ENCODE peak calls at places on chromosomes 2 and 18, in ten cellular contexts. G, B, J, P, Q, V, X, R, M and D are unnamed samples. For H3K4me1, the result is how much of the 10 kb centered on the place peaks cover.

GRCh38 chr2:197383825-197384224 is 51.0 kb downstream of the SF3B1 start:
- DNase-seq in X (no peak), B (no peak), R (no peak), V (no peak), P (no peak), Q (no peak), M (no peak), G (no peak), J (peak), D (no peak)

GRCh38 chr18:12811191-12811950 is 72.7 kb downstream of the PTPN2 start:
- DNase-seq in V (no peak), J (no peak), M (peak), P (no peak), B (no peak), R (peak), Q (no peak), G (no peak), X (no peak), D (no peak)

GRCh38 chr18:519019-519879 is 18.7 kb upstream of the COLEC12 start:
- DNase-seq in Q (no peak), R (no peak), G (peak), X (peak), M (peak), J (peak), V (peak), P (peak), B (peak), D (peak)

GRCh38 chr2:48600204-48600813 is 17.3 kb upstream of the GTF2A1L start:
- DNase-seq in R (no peak), X (no peak), B (peak), J (peak), Q (no peak), P (peak), V (no peak), G (no peak), M (peak), D (no peak)

GRCh38 chr2:47771211-47771610 is 11.7 kb upstream of the MSH6 start:
- DNase-seq in B (peak), M (peak), J (peak), X (no peak), Q (no peak), R (peak), P (peak), G (no peak), V (peak), D (no peak)

GRCh38 chr2:28615691-28616090 is 119.8 kb downstream of the PLB1 start:
- DNase-seq in Q (no peak), X (no peak), R (no peak), J (no peak), V (no peak), M (no peak), B (no peak), P (no peak), G (no peak), D (no peak)

GRCh38 chr18:40414155-40414754 is 1540.8 kb upstream of the PIK3C3 start:
- DNase-seq in G (no peak), R (no peak), M (peak), J (no peak), B (no peak), V (no peak), Q (no peak), X (no peak), P (no peak), D (no peak)

GRCh38 chr2:218256612-218257350 is 4.0 kb upstream of the GPBAR1 start:
- DNase-seq in V (no peak), X (no peak), M (no peak), B (no peak), R (no peak), G (peak), Q (peak), J (no peak), P (no peak), D (no peak)

GRCh38 chr2:53500181-53500580 is 267.4 kb upstream of the CHAC2 start:
- DNase-seq in X (no peak), P (no peak), G (no peak), J (no peak), Q (no peak), M (peak), R (no peak), V (no peak), B (no peak), D (no peak)

GRCh38 chr2:77270433-77270832 is 251.7 kb downstream of the LRRTM4 start:
- DNase-seq in P (no peak), G (no peak), Q (no peak), M (no peak), X (no peak), J (no peak), B (no peak), R (no peak), V (no peak), D (no peak)

GRCh38 chr18:23058746-23059440 is 76.4 kb upstream of the CABLES1 start:
- DNase-seq in J (no peak), Q (no peak), X (no peak), M (peak), R (no peak), V (no peak), G (no peak), B (no peak), P (no peak), D (no peak)

GRCh38 chr2:42028571-42029148 is 19.2 kb upstream of the PKDCC start:
- DNase-seq in R (no peak), X (no peak), G (no peak), B (no peak), P (no peak), Q (no peak), M (no peak), J (no peak), V (no peak), D (no peak)
- H3K4me1 ChIP-seq in R (under half), X (under half), G (under half), B (under half), P (under half), Q (under half), M (under half), J (under half), V (under half), D (under half)

GRCh38 chr2:140242889-140243288 is 1462.7 kb upstream of the NXPH2 start:
- DNase-seq in M (no peak), V (no peak), Q (no peak), X (no peak), R (no peak), P (no peak), B (no peak), J (no peak), G (no peak), D (no peak)
- TF ChIP-seq POLR2A in M (no peak), V (no peak), Q (no peak), X (no peak), R (no peak), P (no peak), B (no peak), J (no peak), G (no peak), D (no peak)

DNA sequence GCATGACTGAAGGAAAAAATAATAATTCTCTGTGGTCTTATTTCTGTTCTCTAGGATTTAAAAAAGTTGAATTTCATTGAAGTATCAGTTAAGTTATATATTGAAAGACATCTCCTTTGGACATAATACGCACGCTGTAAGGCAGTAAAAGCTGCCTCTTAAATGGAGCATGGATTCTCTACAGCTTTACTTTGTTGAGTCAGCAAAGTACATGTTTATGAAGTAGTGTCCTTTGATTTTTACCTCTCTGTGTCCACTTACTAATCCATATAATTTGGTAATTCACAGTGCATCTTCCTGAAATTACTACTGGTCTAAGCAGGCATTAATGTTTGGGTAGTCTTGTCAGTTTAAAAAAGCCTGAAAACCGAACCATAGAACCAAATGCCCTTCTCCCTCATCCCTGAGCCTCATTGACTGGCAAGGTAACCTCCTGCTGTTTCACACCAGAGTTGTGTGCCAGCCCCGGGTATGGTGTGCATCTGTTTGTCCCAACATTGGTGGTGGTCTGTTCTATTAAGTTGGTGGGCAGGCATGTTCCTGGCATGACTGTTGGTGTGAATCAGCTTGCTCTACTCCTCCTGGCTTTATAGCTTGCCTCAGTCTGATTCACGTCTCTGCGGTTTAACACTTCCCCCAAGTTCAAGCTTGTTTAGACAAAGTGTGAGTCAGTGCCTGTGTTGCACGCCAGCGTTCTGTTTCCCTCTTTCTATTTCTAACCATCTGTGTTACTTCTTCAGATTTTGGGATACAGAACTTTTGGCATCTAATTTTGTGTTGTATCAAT is 71.0 kb upstream of the ITM2C start:
- DNase-seq in Q (peak), B (peak), J (no peak), V (peak), X (peak), P (peak), G (peak), M (peak), R (peak), D (peak)
- H3K4me1 ChIP-seq in Q (under half), B (under half), J (under half), V (under half), X (under half), P (under half), G (under half), M (under half), R (under half), D (under half)

DNA sequence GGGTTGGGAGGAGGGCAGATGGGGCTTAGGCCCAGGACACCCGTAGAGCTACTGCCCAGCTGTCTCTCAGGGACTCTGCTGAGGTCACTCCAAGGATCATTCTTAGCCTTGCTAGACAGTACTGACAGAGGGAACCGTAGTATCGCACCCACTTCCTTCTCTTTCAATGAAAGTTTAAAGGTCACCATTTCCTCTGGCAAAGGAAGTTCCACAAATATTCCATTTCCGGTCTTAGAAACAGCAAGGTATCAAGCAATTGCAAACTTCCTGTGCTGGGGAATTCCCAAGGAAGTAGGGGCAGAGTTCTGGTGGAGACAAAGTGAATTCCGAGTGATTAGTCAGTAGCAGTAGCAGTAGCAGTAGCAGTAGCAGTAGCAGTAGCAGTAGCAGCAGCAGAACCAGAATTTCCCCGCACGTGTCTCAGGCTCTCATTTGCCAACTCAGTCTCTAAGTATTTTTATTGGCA is 24.7 kb downstream of the IL1B start:
- DNase-seq in X (no peak), J (no peak), B (no peak), Q (no peak), P (peak), V (peak), G (no peak), R (no peak), M (peak), D (no peak)
- TF ChIP-seq POLR2A in X (no peak), J (no peak), B (no peak), Q (no peak), P (peak), V (no peak), G (no peak), R (no peak), M (peak), D (no peak)

DNA sequence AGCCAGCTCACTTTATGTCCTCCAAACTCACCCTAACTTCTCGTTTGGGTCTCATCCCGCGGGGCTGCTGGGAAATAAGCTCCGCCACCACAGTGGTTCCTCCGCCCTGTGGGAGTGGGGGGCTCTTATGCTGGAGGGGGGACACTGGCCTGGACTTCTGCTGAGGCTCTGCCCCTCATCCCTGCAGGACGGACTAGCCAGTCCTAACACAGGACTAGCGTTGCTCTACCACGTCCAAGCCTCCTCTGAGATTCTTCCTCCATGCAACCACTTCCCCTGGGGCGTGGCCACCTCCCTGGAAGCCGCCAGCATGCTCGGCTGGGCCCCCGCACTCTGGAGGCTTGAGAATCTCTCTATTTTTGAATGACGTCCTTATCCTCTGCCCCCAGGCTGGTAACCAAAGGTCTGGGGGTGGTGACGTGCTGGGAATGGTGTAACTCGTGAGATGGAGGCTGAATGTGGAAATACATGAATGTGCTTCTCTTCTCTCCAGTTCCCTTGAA is 896 bp upstream of the RAB17 start:
- DNase-seq in Q (no peak), V (no peak), J (peak), P (no peak), R (peak), B (no peak), G (no peak), M (no peak), X (no peak), D (peak)
- H3K4me1 ChIP-seq in Q (under half), V (under half), J (under half), P (under half), R (under half), B (under half), G (under half), M (under half), X (under half), D (under half)